ENCODE peak calls at places on chromosomes 1 and 21, in six cellular contexts. K is H9, T is AG10803, B is endothelial cell, V is neural crest cell, Z is choroid plexus epithelial cell. P is an unnamed sample.

GRCh38 chr1:205709059-205709398 is 28.7 kb upstream of the SLC45A3 start:
- DNase-seq in V (no peak), T (peak), B (no peak), K (no peak), Z (peak), P (no peak)

GRCh38 chr1:11045428-11046269 is 1.4 kb downstream of the MASP2 start:
- DNase-seq in T (no peak), Z (no peak), K (peak), B (no peak), V (peak), P (no peak)

GRCh38 chr1:67893126-67893495 is 59.8 kb upstream of the GNG12 start:
- DNase-seq in V (no peak), K (no peak), T (no peak), Z (no peak), B (no peak), P (no peak)

GRCh38 chr1:60037061-60037460 is 36.5 kb downstream of the C1orf87 start:
- DNase-seq in K (no peak), T (peak), Z (no peak), B (no peak), V (no peak), P (no peak)

GRCh38 chr1:185419718-185420117 is 102.7 kb upstream of the IVNS1ABP start:
- DNase-seq in V (no peak), T (peak), K (no peak), Z (no peak), B (no peak), P (no peak)

GRCh38 chr21:44991538-44992483 is 52.0 kb downstream of the SLX9 start:
- DNase-seq in K (no peak), V (no peak), Z (peak), B (no peak), T (no peak), P (no peak)

GRCh38 chr1:65068202-65069011 is 79.6 kb upstream of the AK4 start:
- DNase-seq in Z (peak), B (no peak), V (no peak), K (no peak), T (peak), P (peak)

GRCh38 chr1:151511636-151512215 is 539 bp downstream of the CGN start:
- DNase-seq in T (no peak), V (peak), Z (no peak), B (peak), K (peak), P (peak)

GRCh38 chr1:177848577-177848976 is 121.3 kb downstream of the SEC16B start:
- DNase-seq in K (no peak), B (no peak), V (no peak), T (peak), Z (no peak), P (no peak)

GRCh38 chr1:27391511-27392095 is 819 bp upstream of the GPR3 start:
- DNase-seq in B (no peak), V (no peak), K (peak), T (no peak), Z (peak), P (peak)

GRCh38 chr1:154546264-154547043 is 12.0 kb downstream of the UBE2Q1 start:
- DNase-seq in V (peak), B (peak), Z (peak), K (peak), T (peak), P (peak)

GRCh38 chr1:206506803-206507394 is 432 bp upstream of the RASSF5 start:
- DNase-seq in B (peak), T (no peak), Z (no peak), V (no peak), K (no peak), P (peak)

GRCh38 chr1:79575424-79575823 is 568.9 kb upstream of the ADGRL4 start:
- DNase-seq in T (no peak), B (no peak), V (no peak), Z (no peak), K (no peak), P (no peak)

GRCh38 chr1:154607084-154607747 is 770 bp downstream of the ADAR start:
- DNase-seq in K (no peak), B (peak), Z (peak), T (peak), V (no peak), P (no peak)

GRCh38 chr1:46466477-46467182 is 23.0 kb upstream of the DMBX1 start:
- DNase-seq in T (peak), K (peak), Z (no peak), B (peak), V (peak), P (peak)

GRCh38 chr1:155078496-155079209 is at the start of gene EFNA3:
- DNase-seq in T (peak), K (peak), V (peak), Z (peak), B (peak), P (peak)

GRCh38 chr1:204476563-204476962 is 18.0 kb downstream of the PIK3C2B start:
- DNase-seq in V (no peak), T (no peak), Z (no peak), B (no peak), K (no peak), P (no peak)

GRCh38 chr1:178192686-178193085 is 98.8 kb downstream of the RASAL2 start:
- DNase-seq in T (peak), Z (peak), B (peak), K (no peak), V (no peak), P (no peak)

GRCh38 chr1:221845650-221846371 is 103.9 kb upstream of the DUSP10 start:
- DNase-seq in V (no peak), Z (peak), K (peak), T (peak), B (no peak), P (no peak)
- TF ChIP-seq CTCF in V (no peak), Z (no peak), K (no peak), T (no peak), B (no peak), P (no peak)

DNA sequence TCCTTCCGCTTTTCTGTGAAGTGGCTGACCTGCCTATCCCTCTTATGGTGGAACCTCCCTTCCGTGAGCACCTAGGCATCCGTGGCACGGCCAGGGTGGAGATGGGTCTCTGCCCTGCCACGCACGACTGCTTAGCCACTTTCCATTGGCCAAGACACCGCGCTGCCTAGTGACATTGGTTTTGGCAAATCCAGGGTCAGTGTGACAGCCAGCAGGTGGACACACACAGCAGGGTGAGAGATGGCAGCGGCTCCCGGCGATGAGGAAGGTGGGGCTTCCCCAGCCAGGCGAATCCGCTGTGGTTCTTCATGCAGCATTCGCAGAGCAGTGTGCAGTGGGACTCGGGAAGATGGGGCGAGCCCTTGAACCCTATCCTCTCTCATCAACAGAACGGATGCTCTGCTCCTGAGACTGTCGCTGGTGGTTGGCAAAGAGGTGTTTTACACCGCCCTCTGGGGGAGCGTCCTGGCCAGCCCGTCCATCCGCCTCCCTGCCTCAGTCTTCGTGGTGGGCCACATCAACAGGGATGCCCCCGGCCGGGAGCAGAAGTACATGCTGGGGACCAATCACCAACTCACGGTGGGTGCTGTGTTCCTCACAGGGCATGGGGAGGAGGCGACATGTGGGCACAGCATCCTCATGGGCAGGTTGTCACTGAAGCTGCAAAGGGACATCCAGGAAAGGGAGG is 51.8 kb downstream of the DOP1B start:
- DNase-seq in K (no peak), V (no peak), B (no peak), T (no peak), Z (no peak), P (no peak)
- TF ChIP-seq CTCF in K (no peak), V (no peak), B (no peak), T (no peak), Z (no peak), P (no peak)

GRCh38 chr1:152654110-152654509 is 9.1 kb upstream of the LCE2D start:
- DNase-seq in T (peak), K (peak), Z (peak), V (no peak), B (peak), P (peak)
- TF ChIP-seq CTCF in T (peak), K (peak), Z (peak), V (peak), B (peak), P (peak)

DNA sequence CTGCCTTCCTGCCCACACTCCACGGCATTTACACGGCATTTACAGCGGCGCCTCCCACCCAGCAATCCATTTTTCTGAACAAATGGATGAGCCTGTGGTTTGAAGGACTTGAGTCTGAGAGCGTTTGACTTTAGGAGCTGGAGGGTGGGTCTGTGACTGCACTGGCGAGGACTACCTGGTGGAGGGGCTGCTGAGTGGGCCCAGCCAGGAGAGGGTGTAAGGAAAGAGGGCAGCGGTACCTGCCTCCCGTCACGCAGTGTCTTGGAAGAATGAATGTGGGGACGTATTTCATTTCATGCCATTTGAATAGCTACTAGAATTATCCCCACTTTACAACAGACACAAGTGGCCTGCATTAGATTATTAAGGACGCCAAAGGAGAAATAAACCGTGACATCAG is 62.9 kb downstream of the B3GALT5 start:
- DNase-seq in T (no peak), V (no peak), K (peak), Z (no peak), B (no peak), P (no peak)
- TF ChIP-seq CTCF in T (no peak), V (no peak), K (peak), Z (no peak), B (no peak), P (no peak)

GRCh38 chr1:97824200-97824599 is 96.6 kb downstream of the DPYD start:
- DNase-seq in B (no peak), K (no peak), Z (no peak), V (no peak), T (no peak), P (no peak)

GRCh38 chr1:97816927-97817326 is 103.9 kb downstream of the DPYD start:
- DNase-seq in K (no peak), Z (no peak), V (no peak), B (no peak), T (no peak), P (no peak)

GRCh38 chr1:97824644-97825043 is 96.2 kb downstream of the DPYD start:
- DNase-seq in Z (no peak), V (no peak), T (no peak), K (no peak), B (no peak), P (no peak)

GRCh38 chr1:97814804-97815203 is 106.0 kb downstream of the DPYD start:
- DNase-seq in K (no peak), B (no peak), Z (no peak), T (no peak), V (no peak), P (no peak)

DNA sequence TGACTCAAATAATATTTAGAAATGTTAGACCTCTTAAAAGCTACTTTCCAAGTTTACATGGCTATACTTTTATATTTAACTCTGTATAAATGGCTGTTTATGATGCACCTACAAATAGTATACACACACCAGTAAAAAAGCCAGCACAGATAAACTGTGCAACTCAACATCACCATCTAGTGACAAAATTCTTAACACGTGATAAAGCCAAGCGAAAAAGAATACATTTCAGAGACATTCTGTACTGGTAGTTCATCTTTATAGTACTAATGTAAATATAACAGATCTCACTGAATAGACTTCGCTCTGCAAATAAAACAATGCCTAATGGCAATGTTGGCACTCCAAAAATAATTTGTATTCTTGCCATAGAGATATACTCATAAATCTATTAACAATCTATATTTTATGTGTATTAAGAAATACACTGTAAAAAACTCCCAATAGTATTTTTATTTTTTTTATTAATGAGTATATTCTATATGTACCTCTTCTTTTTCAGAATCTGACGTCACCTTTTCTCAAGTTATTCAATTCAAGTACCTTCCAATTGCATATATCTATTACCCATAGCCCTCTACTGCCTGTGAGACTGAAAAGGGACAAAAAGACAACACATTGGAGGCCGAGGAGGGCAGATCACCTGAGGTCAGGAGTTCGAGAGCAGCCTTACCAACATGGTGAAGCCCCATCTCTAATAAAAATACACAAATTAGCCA is 100.2 kb downstream of the DPYD start:
- DNase-seq in T (peak), K (no peak), B (no peak), V (no peak), Z (peak), P (peak)
- TF ChIP-seq CTCF in T (peak), K (peak), B (peak), V (peak), Z (peak), P (no peak)

DNA sequence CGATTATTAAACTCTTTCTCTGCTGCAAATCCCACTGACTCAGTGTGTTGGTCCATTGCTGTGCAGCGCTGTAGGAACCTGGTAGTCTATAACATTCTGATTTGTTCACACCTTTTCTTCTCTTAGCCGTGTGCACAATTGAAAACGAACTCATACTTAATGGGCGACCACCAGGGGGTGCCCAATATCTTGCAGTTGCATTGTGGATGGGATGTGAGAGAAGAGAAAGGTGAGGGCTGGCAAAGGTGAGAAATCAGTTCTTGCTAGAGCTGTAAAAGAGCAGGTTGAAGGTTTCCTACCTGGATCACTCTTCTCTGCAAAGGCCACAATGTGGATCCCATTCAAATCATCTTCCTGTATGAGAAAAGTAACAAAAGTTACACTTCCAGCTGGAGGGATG is 51.0 kb downstream of the CASQ2 start:
- DNase-seq in K (peak), B (peak), Z (peak), V (peak), T (peak), P (peak)
- TF ChIP-seq CTCF in K (peak), B (peak), Z (peak), V (peak), T (peak), P (peak)

GRCh38 chr1:157195521-157196244 is 57.5 kb upstream of the ETV3 start:
- DNase-seq in T (no peak), V (no peak), Z (no peak), K (peak), B (no peak), P (no peak)

GRCh38 chr1:157193219-157193618 is 55.0 kb upstream of the ETV3 start:
- DNase-seq in Z (no peak), B (no peak), V (no peak), T (no peak), K (no peak), P (no peak)

GRCh38 chr1:157194739-157195520 is 56.7 kb upstream of the ETV3 start:
- DNase-seq in K (no peak), T (no peak), V (no peak), Z (no peak), B (no peak), P (no peak)

GRCh38 chr1:157196245-157196543 is 58.0 kb upstream of the ETV3 start:
- DNase-seq in V (no peak), Z (no peak), K (no peak), T (no peak), B (no peak), P (no peak)

GRCh38 chr1:157193702-157194391 is 55.7 kb upstream of the ETV3 start:
- DNase-seq in Z (peak), B (peak), K (peak), T (peak), V (peak), P (peak)
- TF ChIP-seq CTCF in Z (peak), B (peak), K (peak), T (peak), V (peak), P (peak)